ENCODE peak calls at places on chromosome 4, in four cellular contexts. D, P, T and W are unnamed samples.

GRCh38 chr4:51965862-51966261 is 54.3 kb downstream of the LRRC66 start:
- DNase-seq in D (no peak), P (no peak), T (no peak), W (no peak)

GRCh38 chr4:56752985-56753384 is 68.5 kb downstream of the SPINK2 start:
- DNase-seq in D (no peak), P (no peak), T (no peak), W (no peak)

GRCh38 chr4:151808120-151808529 is 47.3 kb upstream of the GATB start:
- DNase-seq in D (no peak), P (no peak), T (no peak), W (peak)

GRCh38 chr4:8652181-8653078 is 59.9 kb downstream of the CPZ start:
- DNase-seq in D (no peak), P (no peak), T (no peak), W (no peak)

GRCh38 chr4:165381821-165382373 is 3.1 kb downstream of the CPE start:
- DNase-seq in D (no peak), P (no peak), T (no peak), W (no peak)

GRCh38 chr4:22514431-22514830 is 1.4 kb downstream of the ADGRA3 start:
- DNase-seq in D (no peak), P (no peak), T (no peak), W (no peak)

GRCh38 chr4:125952631-125953030 is 637.9 kb downstream of the FAT4 start:
- DNase-seq in D (no peak), P (no peak), T (no peak), W (no peak)

GRCh38 chr4:148344382-148344781 is 97.8 kb downstream of the NR3C2 start:
- DNase-seq in D (no peak), P (no peak), T (no peak), W (no peak)

GRCh38 chr4:7398104-7398423 is 36.7 kb downstream of the PSAPL1 start:
- DNase-seq in D (no peak), P (no peak), T (no peak), W (no peak)

GRCh38 chr4:177740563-177740962 is 298.3 kb upstream of the AGA start:
- DNase-seq in D (no peak), P (no peak), T (no peak), W (no peak)

GRCh38 chr4:18664051-18664450 is 642.5 kb upstream of the LCORL start:
- DNase-seq in D (no peak), P (no peak), T (no peak), W (no peak)

GRCh38 chr4:71540749-71541269 is 202.0 kb downstream of the SLC4A4 start:
- DNase-seq in D (no peak), P (no peak), T (no peak), W (peak)
- TF ChIP-seq FOXK2 in D (no peak), P (no peak), T (no peak), W (no peak)

GRCh38 chr4:105059337-105059736 is 87.3 kb upstream of the TET2 start:
- DNase-seq in D (no peak), P (peak), T (no peak), W (no peak)
- TF ChIP-seq FOXK2 in D (no peak), P (no peak), T (no peak), W (no peak)

DNA sequence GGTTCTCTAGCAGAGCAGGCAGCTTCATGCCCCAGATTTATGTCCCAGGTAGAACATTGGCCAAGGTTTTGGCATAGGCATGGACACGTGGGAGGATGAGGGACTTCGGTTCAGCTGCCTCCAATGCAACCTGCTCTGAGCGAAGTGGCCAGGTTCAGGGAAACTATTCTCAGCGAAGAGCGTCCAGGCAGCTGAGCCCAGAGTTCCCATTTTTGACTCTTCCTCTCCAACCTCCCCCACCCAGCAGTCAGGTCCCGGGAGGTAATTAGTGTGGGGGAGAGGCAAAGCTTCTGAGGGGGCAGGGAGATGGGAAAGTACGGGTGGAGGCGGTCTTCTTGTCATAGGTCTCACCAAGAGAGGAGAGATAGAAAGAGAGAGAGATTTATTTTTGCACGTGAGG is 1.0 kb downstream of the GABRA4 start:
- DNase-seq in D (no peak), P (no peak), T (no peak), W (no peak)
- TF ChIP-seq FOXK2 in D (no peak), P (no peak), T (no peak), W (no peak)

GRCh38 chr4:1112821-1113182 is 562 bp downstream of the RNF212 start:
- DNase-seq in D (no peak), P (no peak), T (no peak), W (no peak)

GRCh38 chr4:1111259-1111809 is 2.0 kb downstream of the RNF212 start:
- DNase-seq in D (no peak), P (no peak), T (no peak), W (no peak)

GRCh38 chr4:1109332-1109731 is 4.0 kb downstream of the RNF212 start:
- DNase-seq in D (no peak), P (no peak), T (no peak), W (no peak)

GRCh38 chr4:1112174-1112820 is 1.1 kb downstream of the RNF212 start:
- DNase-seq in D (no peak), P (no peak), T (no peak), W (no peak)

GRCh38 chr4:1109898-1110506 is 3.4 kb downstream of the RNF212 start:
- DNase-seq in D (no peak), P (no peak), T (peak), W (no peak)
- TF ChIP-seq FOXK2 in D (no peak), P (no peak), T (no peak), W (no peak)